ENCODE peak calls at places on chromosome 19, in five cellular contexts. One of them, this sample, is unnamed.

GRCh38 chr19:13959962-13960862 is 7.9 kb downstream of the DCAF15 start:
- DNase-seq in AML-193: no peak
- DNase-seq in T follicular helper cell: no peak
- DNase-seq in activated CD4-positive, alpha-beta T cell treated with anti-CD3 and anti-CD28 coated beads for 48 hours: peak
- DNase-seq in progenitor cell of endocrine pancreas: no peak
- DNase-seq in this sample: peak

GRCh38 chr19:12365094-12365371 is 450 bp downstream of the ZNF442 start:
- DNase-seq in AML-193: peak
- DNase-seq in T follicular helper cell: no peak
- DNase-seq in activated CD4-positive, alpha-beta T cell treated with anti-CD3 and anti-CD28 coated beads for 48 hours: no peak
- DNase-seq in progenitor cell of endocrine pancreas: no peak
- DNase-seq in this sample: peak

GRCh38 chr19:23762884-23763711 is 4.4 kb upstream of the ZNF681 start:
- DNase-seq in AML-193: peak
- DNase-seq in T follicular helper cell: peak
- DNase-seq in activated CD4-positive, alpha-beta T cell treated with anti-CD3 and anti-CD28 coated beads for 48 hours: peak
- DNase-seq in progenitor cell of endocrine pancreas: peak
- DNase-seq in this sample: peak

GRCh38 chr19:39282021-39282420 is 13.8 kb downstream of the IFNL2 start:
- DNase-seq in AML-193: no peak
- DNase-seq in T follicular helper cell: no peak
- DNase-seq in activated CD4-positive, alpha-beta T cell treated with anti-CD3 and anti-CD28 coated beads for 48 hours: no peak
- DNase-seq in progenitor cell of endocrine pancreas: no peak
- DNase-seq in this sample: no peak

GRCh38 chr19:17121736-17122293 is 46.2 kb downstream of the MYO9B start:
- DNase-seq in AML-193: no peak
- DNase-seq in T follicular helper cell: no peak
- DNase-seq in activated CD4-positive, alpha-beta T cell treated with anti-CD3 and anti-CD28 coated beads for 48 hours: no peak
- DNase-seq in progenitor cell of endocrine pancreas: no peak
- DNase-seq in this sample: no peak

GRCh38 chr19:17967258-17968051 is 548 bp downstream of the KCNN1 start:
- DNase-seq in AML-193: no peak
- DNase-seq in T follicular helper cell: no peak
- DNase-seq in activated CD4-positive, alpha-beta T cell treated with anti-CD3 and anti-CD28 coated beads for 48 hours: no peak
- DNase-seq in progenitor cell of endocrine pancreas: no peak
- DNase-seq in this sample: no peak

GRCh38 chr19:16386619-16387240 is 62.1 kb downstream of the KLF2 start:
- DNase-seq in AML-193: peak
- DNase-seq in T follicular helper cell: peak
- DNase-seq in activated CD4-positive, alpha-beta T cell treated with anti-CD3 and anti-CD28 coated beads for 48 hours: peak
- DNase-seq in progenitor cell of endocrine pancreas: no peak
- DNase-seq in this sample: peak

GRCh38 chr19:2070986-2071673 is 20.1 kb upstream of the MKNK2 start:
- DNase-seq in AML-193: no peak
- DNase-seq in T follicular helper cell: no peak
- DNase-seq in activated CD4-positive, alpha-beta T cell treated with anti-CD3 and anti-CD28 coated beads for 48 hours: no peak
- DNase-seq in progenitor cell of endocrine pancreas: no peak
- DNase-seq in this sample: no peak

GRCh38 chr19:6610934-6611370 is 20.0 kb upstream of the CD70 start:
- DNase-seq in AML-193: no peak
- DNase-seq in T follicular helper cell: no peak
- DNase-seq in activated CD4-positive, alpha-beta T cell treated with anti-CD3 and anti-CD28 coated beads for 48 hours: no peak
- DNase-seq in progenitor cell of endocrine pancreas: no peak
- DNase-seq in this sample: no peak

GRCh38 chr19:44878119-44878865 is 12.8 kb upstream of the TOMM40 start:
- DNase-seq in AML-193: no peak
- DNase-seq in T follicular helper cell: no peak
- DNase-seq in activated CD4-positive, alpha-beta T cell treated with anti-CD3 and anti-CD28 coated beads for 48 hours: no peak
- DNase-seq in progenitor cell of endocrine pancreas: no peak
- DNase-seq in this sample: no peak

GRCh38 chr19:8180018-8180417 is 29.2 kb upstream of the CERS4 start:
- DNase-seq in AML-193: no peak
- DNase-seq in T follicular helper cell: no peak
- DNase-seq in activated CD4-positive, alpha-beta T cell treated with anti-CD3 and anti-CD28 coated beads for 48 hours: no peak
- DNase-seq in progenitor cell of endocrine pancreas: no peak
- DNase-seq in this sample: no peak

GRCh38 chr19:18660051-18660910 is 23.2 kb upstream of the CRTC1 start:
- DNase-seq in AML-193: no peak
- DNase-seq in T follicular helper cell: no peak
- DNase-seq in activated CD4-positive, alpha-beta T cell treated with anti-CD3 and anti-CD28 coated beads for 48 hours: no peak
- DNase-seq in progenitor cell of endocrine pancreas: no peak
- DNase-seq in this sample: no peak

This sample was measured in NB4.